ENCODE peak calls at places on chromosomes 16 and 17, in ten cellular contexts. A is caudate nucleus; F is dorsolateral prefrontal cortex; L is CD4-positive, alpha-beta T cell; I is CD8-positive, alpha-beta T cell; K is tibial artery; V is breast epithelium; E is WERI-Rb-1; B is A549; T is colonic mucosa. P is an unnamed sample.

GRCh38 chr17:16584273-16584995 is 15.4 kb upstream of the ZNF287 start:
- DNase-seq in A (peak), F (peak), L (peak), I (peak), K (peak), V (peak), E (peak), B (peak), T (peak), P (peak)

GRCh38 chr17:3532106-3532858 is 25.3 kb downstream of the TRPV3 start:
- DNase-seq in A (no peak), F (no peak), L (no peak), I (no peak), K (peak), V (no peak), E (no peak), B (no peak), T (no peak), P (no peak)

GRCh38 chr17:67546578-67547527 is 169.8 kb downstream of the PITPNC1 start:
- DNase-seq in A (no peak), F (no peak), L (no peak), I (no peak), K (no peak), V (no peak), E (no peak), B (peak), T (peak), P (no peak)

GRCh38 chr17:80698297-80698696 is 153.7 kb downstream of the RPTOR start:
- DNase-seq in A (no peak), F (no peak), L (no peak), I (no peak), K (no peak), V (no peak), E (no peak), B (no peak), T (no peak), P (no peak)

GRCh38 chr17:71327376-71328059 is 793.3 kb upstream of the SOX9 start:
- DNase-seq in A (no peak), F (no peak), L (no peak), I (no peak), K (no peak), V (no peak), E (no peak), B (no peak), T (no peak), P (no peak)

GRCh38 chr17:50920891-50921595 is 54.9 kb upstream of the TOB1 start:
- DNase-seq in A (no peak), F (no peak), L (no peak), I (no peak), K (no peak), V (no peak), E (peak), B (no peak), T (peak), P (no peak)

GRCh38 chr17:68562736-68563135 is 38.4 kb downstream of the FAM20A start:
- DNase-seq in A (no peak), F (no peak), L (no peak), I (no peak), K (no peak), V (no peak), E (no peak), B (no peak), T (no peak), P (no peak)

GRCh38 chr17:35879748-35880654 is at the start of gene CCL5:
- DNase-seq in A (no peak), F (no peak), L (peak), I (peak), K (no peak), V (no peak), E (no peak), B (no peak), T (no peak), P (no peak)

GRCh38 chr16:18800674-18801196 is 614 bp downstream of the ARL6IP1 start:
- DNase-seq in A (no peak), F (no peak), L (no peak), I (no peak), K (no peak), V (no peak), E (no peak), B (no peak), T (peak), P (no peak)

GRCh38 chr16:57127037-57127763 is 34.8 kb downstream of the CPNE2 start:
- DNase-seq in A (no peak), F (no peak), L (no peak), I (no peak), K (no peak), V (no peak), E (no peak), B (no peak), T (no peak), P (no peak)

GRCh38 chr17:38339891-38340290 is 3.9 kb downstream of the GPR179 start:
- DNase-seq in A (no peak), F (no peak), L (no peak), I (no peak), K (no peak), V (no peak), E (no peak), B (no peak), T (no peak), P (no peak)

GRCh38 chr16:22126037-22126558 is 33.8 kb downstream of the VWA3A start:
- DNase-seq in A (no peak), F (no peak), L (no peak), I (no peak), K (peak), V (no peak), E (no peak), B (no peak), T (no peak), P (no peak)

GRCh38 chr17:80658821-80659220 is 114.2 kb downstream of the RPTOR start:
- DNase-seq in A (no peak), F (no peak), L (no peak), I (no peak), K (no peak), V (no peak), E (no peak), B (no peak), T (no peak), P (no peak)

GRCh38 chr16:88764913-88765349 is 20.1 kb downstream of the PIEZO1 start:
- DNase-seq in A (no peak), F (no peak), L (no peak), I (no peak), K (no peak), V (peak), E (no peak), B (no peak), T (no peak), P (no peak)

GRCh38 chr16:24516900-24517669 is 22.3 kb upstream of the RBBP6 start:
- DNase-seq in A (peak), F (peak), L (peak), I (peak), K (peak), V (peak), E (peak), B (peak), T (peak), P (no peak)

GRCh38 chr17:71023631-71024030 is 854.3 kb downstream of the KCNJ2 start:
- DNase-seq in A (no peak), F (no peak), L (no peak), I (no peak), K (no peak), V (no peak), E (peak), B (no peak), T (no peak), P (no peak)

GRCh38 chr16:21053595-21053994 is 97.1 kb downstream of the DNAH3 start:
- DNase-seq in A (no peak), F (peak), L (no peak), I (no peak), K (no peak), V (no peak), E (no peak), B (no peak), T (no peak), P (no peak)

GRCh38 chr17:45910667-45911066 is 16.3 kb downstream of the MAPT start:
- DNase-seq in A (no peak), F (no peak), L (no peak), I (no peak), K (no peak), V (no peak), E (no peak), B (no peak), T (no peak), P (no peak)

GRCh38 chr16:66881014-66881417 is 701 bp downstream of the PDP2 start:
- DNase-seq in A (no peak), F (no peak), L (no peak), I (no peak), K (no peak), V (peak), E (no peak), B (no peak), T (no peak), P (no peak)

DNA sequence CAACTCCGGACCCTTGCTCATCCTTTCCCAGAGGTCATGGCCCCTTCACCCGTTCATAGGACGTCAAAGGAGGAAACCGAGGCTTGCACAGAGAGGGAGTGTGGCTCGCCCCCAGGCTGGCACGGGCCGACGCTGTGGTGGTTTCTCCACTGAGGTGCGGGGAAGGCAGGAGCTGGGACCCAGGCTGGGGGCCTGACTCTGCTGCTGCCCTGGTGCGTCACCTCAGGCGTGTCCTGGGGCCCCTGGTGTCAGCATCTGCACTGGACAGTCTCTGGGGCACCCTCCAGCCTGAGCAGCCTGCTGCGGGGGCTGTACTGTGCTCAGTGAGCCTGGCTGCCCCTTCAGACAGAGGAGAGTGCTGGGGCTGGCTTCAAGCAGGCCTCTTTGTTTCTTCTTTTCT is 7.4 kb downstream of the MAP2K3 start:
- DNase-seq in A (no peak), F (no peak), L (no peak), I (no peak), K (no peak), V (no peak), E (no peak), B (no peak), T (no peak), P (no peak)
- H3K27ac ChIP-seq in A (no peak), F (no peak), L (no peak), I (no peak), K (no peak), V (no peak), E (no peak), B (peak), T (no peak), P (no peak)

GRCh38 chr17:77471984-77472836 is 331.4 kb downstream of the SEC14L1 start:
- DNase-seq in A (no peak), F (no peak), L (no peak), I (no peak), K (no peak), V (peak), E (no peak), B (no peak), T (no peak), P (peak)
- H3K27ac ChIP-seq in A (peak), F (peak), L (peak), I (peak), K (peak), V (peak), E (no peak), B (peak), T (peak), P (no peak)

DNA sequence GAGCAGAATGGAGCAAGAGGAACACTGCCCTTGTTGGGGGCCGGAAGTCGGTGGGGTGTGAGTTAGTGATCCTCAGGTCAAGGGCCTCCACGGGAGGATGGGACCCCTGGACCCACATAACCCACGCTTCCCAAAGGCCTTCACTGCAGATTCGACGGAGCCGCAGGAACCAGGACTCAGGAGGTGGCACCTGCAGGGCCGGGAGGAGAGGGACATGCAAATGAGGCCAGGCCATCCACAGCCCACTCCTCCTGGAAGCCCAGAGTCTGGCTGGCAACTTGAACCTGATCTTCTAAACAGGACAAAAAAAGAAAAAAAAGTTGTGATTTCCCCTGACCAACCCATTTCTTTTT is 299.9 kb downstream of the SOX9 start:
- DNase-seq in A (no peak), F (no peak), L (no peak), I (no peak), K (no peak), V (no peak), E (no peak), B (no peak), T (no peak), P (no peak)
- H3K27ac ChIP-seq in A (peak), F (peak), L (no peak), I (no peak), K (no peak), V (peak), E (no peak), B (peak), T (peak), P (no peak)

DNA sequence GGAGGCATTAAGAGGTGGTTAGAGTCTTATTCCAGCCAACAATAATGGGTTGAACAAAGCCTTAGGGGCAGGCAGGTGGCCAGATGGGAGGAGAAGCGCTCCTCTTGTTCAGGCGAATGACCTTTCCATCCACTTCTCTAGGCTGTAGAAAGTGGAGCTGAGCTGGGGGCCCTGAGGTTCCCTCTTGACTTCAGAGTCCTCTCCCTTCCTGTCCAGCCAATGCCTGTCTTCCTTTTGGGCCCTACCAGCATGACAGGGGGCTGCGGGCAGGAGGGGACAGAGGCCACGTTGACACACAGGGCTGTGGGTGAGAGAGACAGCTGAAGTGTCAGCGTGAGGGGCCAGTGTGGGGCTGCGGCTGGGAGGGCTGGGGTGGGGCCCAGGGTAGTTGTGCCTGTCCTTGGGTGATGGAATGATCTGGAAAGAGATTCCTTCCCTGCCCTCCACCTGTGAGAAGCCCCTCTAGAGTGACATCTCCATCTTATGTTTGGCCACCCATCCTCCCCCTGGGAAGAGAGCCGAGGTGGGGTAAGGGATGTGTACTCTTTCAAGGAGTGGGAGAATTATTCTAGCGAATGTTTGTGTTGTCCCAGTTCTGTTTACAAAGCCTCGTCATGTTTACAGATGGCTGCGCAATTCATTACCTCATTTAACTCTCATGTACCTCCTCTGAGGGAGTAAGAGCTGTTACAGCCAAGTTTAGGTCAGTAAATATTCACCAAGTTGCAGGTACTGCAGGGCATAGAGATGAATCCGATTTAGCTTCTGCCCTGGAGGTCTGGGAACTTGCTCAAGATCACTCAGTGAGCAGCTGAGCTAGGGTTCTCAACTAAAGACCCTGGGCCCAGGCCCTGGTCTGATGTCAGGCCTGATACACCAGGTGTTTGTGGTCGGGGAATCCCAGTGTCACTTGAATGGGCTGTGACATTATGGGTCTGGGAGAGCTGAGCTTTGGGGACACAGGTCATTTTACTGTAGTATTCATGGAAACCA is 3.3 kb downstream of the ERBB2 start:
- DNase-seq in A (no peak), F (no peak), L (no peak), I (no peak), K (no peak), V (peak), E (no peak), B (peak), T (no peak), P (no peak)
- H3K27ac ChIP-seq in A (no peak), F (no peak), L (no peak), I (no peak), K (peak), V (peak), E (peak), B (peak), T (peak), P (no peak)

GRCh38 chr16:30699615-30700099 is 686 bp downstream of the SRCAP start:
- DNase-seq in A (no peak), F (no peak), L (no peak), I (no peak), K (no peak), V (no peak), E (no peak), B (no peak), T (no peak), P (no peak)

GRCh38 chr16:30698816-30699614 is at the start of gene SRCAP:
- DNase-seq in A (peak), F (peak), L (peak), I (no peak), K (peak), V (peak), E (peak), B (peak), T (peak), P (peak)

GRCh38 chr16:30700491-30700890 is 1.5 kb downstream of the SRCAP start:
- DNase-seq in A (no peak), F (no peak), L (no peak), I (no peak), K (no peak), V (no peak), E (no peak), B (no peak), T (no peak), P (no peak)

GRCh38 chr16:30697264-30698138 is 1.5 kb upstream of the SRCAP start:
- DNase-seq in A (peak), F (peak), L (no peak), I (no peak), K (no peak), V (no peak), E (no peak), B (no peak), T (no peak), P (no peak)

GRCh38 chr16:30698139-30698815 is 694 bp upstream of the SRCAP start:
- DNase-seq in A (peak), F (peak), L (peak), I (peak), K (peak), V (peak), E (peak), B (peak), T (peak), P (peak)
- H3K27ac ChIP-seq in A (peak), F (peak), L (peak), I (peak), K (peak), V (peak), E (peak), B (peak), T (peak), P (peak)

GRCh38 chr16:2015947-2016208 is 3.7 kb upstream of the NPW start:
- DNase-seq in A (no peak), F (no peak), L (no peak), I (no peak), K (no peak), V (no peak), E (no peak), B (no peak), T (no peak), P (no peak)
- H3K27ac ChIP-seq in A (no peak), F (no peak), L (no peak), I (no peak), K (no peak), V (no peak), E (no peak), B (peak), T (peak), P (no peak)

DNA sequence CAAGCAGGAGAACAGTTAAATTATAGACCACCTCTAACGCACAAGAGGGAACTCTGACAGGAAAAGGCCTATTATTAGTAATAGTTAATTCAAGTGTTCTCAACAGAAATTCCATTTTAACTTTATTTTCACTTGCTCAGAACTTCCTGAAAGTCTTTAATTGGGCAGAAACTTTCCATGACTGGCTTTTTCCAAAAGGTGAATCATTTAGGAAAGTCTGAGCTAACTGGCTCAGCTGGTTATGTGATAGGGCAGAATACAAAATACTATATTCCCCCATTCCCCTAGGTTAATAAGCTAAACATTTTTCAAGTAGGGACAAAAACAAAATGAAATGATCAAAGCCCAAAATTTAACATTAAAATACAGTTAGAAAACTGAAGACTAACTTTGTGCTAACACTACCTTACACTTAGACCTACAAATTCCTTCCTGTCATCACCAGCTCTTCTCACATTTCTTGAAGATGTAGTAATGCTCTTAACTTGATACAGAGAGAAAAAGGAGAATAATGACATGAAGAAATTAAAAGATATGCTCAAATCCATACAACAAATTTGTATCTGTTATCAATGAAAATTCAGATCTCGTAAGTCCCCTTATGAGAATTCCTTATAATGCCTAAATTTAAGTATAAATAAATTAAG is 31.0 kb downstream of the CFDP1 start:
- DNase-seq in A (no peak), F (no peak), L (no peak), I (no peak), K (no peak), V (no peak), E (no peak), B (no peak), T (no peak), P (no peak)
- H3K27ac ChIP-seq in A (no peak), F (peak), L (no peak), I (no peak), K (peak), V (peak), E (no peak), B (no peak), T (peak), P (no peak)